ENCODE peak calls at places on chromosome 10, in five cellular contexts. K, I, H, Z and P are unnamed samples.

GRCh38 chr10:50421026-50421719 is 169.9 kb upstream of the ASAH2 start:
- DNase-seq in K (peak), I (peak), H (no peak), Z (peak), P (no peak)

GRCh38 chr10:22319559-22320558 is 1.0 kb upstream of the BMI1 start:
- DNase-seq in K (no peak), I (no peak), H (no peak), Z (no peak), P (no peak)

GRCh38 chr10:44647877-44648542 is 263.1 kb upstream of the CXCL12 start:
- DNase-seq in K (peak), I (no peak), H (no peak), Z (no peak), P (no peak)

GRCh38 chr10:77197544-77197943 is 440.1 kb downstream of the KCNMA1 start:
- DNase-seq in K (peak), I (no peak), H (no peak), Z (no peak), P (no peak)

GRCh38 chr10:17226891-17227303 is 1.1 kb upstream of the VIM start:
- DNase-seq in K (no peak), I (no peak), H (no peak), Z (no peak), P (no peak)

GRCh38 chr10:37109000-37109399 is 16.4 kb upstream of the ANKRD30A start:
- DNase-seq in K (no peak), I (no peak), H (no peak), Z (no peak), P (no peak)

GRCh38 chr10:130430291-130430690 is 294.1 kb downstream of the GLRX3 start:
- DNase-seq in K (no peak), I (no peak), H (no peak), Z (no peak), P (no peak)

GRCh38 chr10:5640036-5640435 is 26.4 kb downstream of the ASB13 start:
- DNase-seq in K (no peak), I (no peak), H (no peak), Z (no peak), P (no peak)

GRCh38 chr10:283140-283479 is 147.9 kb downstream of the ZMYND11 start:
- DNase-seq in K (no peak), I (no peak), H (no peak), Z (no peak), P (no peak)

GRCh38 chr10:118594392-118595063 is 920 bp downstream of the PRLHR start:
- DNase-seq in K (no peak), I (peak), H (peak), Z (no peak), P (no peak)

GRCh38 chr10:47039558-47039905 is 128.3 kb downstream of the PTPN20 start:
- DNase-seq in K (no peak), I (no peak), H (no peak), Z (no peak), P (no peak)

GRCh38 chr10:31146496-31147219 is 115.0 kb upstream of the ZNF438 start:
- DNase-seq in K (no peak), I (no peak), H (no peak), Z (no peak), P (peak)

GRCh38 chr10:71270301-71270777 is 48.7 kb upstream of the SLC29A3 start:
- DNase-seq in K (no peak), I (peak), H (peak), Z (peak), P (peak)

GRCh38 chr10:72855790-72856189 is 37.7 kb upstream of the OIT3 start:
- DNase-seq in K (no peak), I (no peak), H (no peak), Z (no peak), P (no peak)

GRCh38 chr10:69057261-69057950 is 30.5 kb upstream of the SRGN start:
- DNase-seq in K (no peak), I (no peak), H (no peak), Z (peak), P (no peak)

DNA sequence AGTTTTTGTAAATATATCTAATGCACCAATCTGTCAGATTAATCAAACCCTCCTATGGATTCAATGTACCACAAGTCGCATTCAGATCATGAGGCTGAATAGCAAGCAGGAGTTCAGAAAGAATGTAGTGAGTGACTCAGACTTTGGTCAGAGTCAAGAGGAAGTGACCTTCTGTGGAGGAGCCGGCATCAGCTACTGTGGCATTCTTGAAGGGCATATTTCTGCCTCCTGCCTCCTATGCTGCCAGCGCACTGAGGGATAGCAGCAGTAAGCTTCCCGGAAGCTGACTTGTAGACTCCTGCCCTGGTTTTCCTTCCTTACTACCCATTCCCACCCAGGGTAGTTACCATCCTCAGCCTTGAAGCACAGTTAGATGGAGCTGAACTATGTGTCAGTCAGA is 867.5 kb downstream of the NRG3 start:
- DNase-seq in K (no peak), I (no peak), H (no peak), Z (no peak), P (no peak)
- TF ChIP-seq SRF in K (no peak), I (no peak), H (no peak), Z (no peak), P (no peak)

GRCh38 chr10:14617850-14618249 is 156.8 kb downstream of the FAM107B start:
- DNase-seq in K (no peak), I (no peak), H (no peak), Z (no peak), P (no peak)

GRCh38 chr10:14613570-14613918 is 161.2 kb downstream of the FAM107B start:
- DNase-seq in K (no peak), I (no peak), H (no peak), Z (no peak), P (no peak)

GRCh38 chr10:14617125-14617524 is 157.6 kb downstream of the FAM107B start:
- DNase-seq in K (no peak), I (no peak), H (no peak), Z (no peak), P (no peak)

GRCh38 chr10:14618669-14619068 is 156.0 kb downstream of the FAM107B start:
- DNase-seq in K (no peak), I (no peak), H (no peak), Z (no peak), P (no peak)

DNA sequence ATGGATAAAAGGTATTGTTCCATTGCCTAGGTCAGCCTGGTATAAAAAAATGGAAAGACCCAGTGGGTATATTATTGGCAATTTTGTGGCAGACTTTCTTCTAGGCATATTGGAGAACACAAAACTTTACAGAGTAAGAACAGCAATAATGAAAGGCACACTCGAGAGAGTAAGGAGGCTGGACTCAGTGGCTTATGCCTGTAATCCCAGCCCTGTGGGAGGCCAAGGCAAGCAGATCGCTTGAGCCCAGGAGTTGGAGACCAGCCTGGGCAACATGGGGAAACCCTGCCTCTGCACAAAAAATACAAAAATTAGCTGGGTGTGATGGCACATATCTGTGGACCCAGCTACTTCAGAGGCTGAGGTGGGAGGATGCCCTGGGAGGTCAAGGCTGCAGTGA is 158.2 kb downstream of the FAM107B start:
- DNase-seq in K (no peak), I (no peak), H (no peak), Z (no peak), P (no peak)
- H2AFZ ChIP-seq in K (no peak), I (no peak), H (no peak), Z (no peak), P (no peak)

GRCh38 chr10:132636358-132636757 is 98.8 kb downstream of the INPP5A start:
- DNase-seq in K (no peak), I (no peak), H (no peak), Z (no peak), P (no peak)
- TF ChIP-seq SRF in K (no peak), I (no peak), H (no peak), Z (no peak), P (no peak)

DNA sequence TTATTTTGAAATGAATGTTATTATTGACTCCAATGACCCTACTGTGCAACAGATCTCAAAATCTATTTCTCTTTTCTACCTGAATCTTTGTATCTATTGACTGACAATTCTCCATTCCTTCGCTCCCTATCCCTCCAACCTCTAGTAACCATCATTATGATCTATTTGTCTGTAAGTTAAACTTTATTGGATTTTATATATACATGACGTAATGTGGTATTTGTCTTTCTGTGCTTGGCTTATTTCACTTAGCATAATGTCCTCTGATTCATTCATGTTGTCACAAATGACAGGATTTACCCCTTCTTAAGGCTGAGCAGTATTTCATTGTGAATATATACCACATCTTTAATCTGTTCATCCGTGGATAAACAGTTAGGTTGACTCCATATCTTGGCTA is 200.4 kb upstream of the SORCS1 start:
- DNase-seq in K (no peak), I (no peak), H (no peak), Z (no peak), P (no peak)
- H2AFZ ChIP-seq in K (no peak), I (no peak), H (no peak), Z (no peak), P (no peak)

GRCh38 chr10:61135276-61135721 is 191.3 kb upstream of the RHOBTB1 start:
- DNase-seq in K (peak), I (no peak), H (no peak), Z (no peak), P (no peak)

GRCh38 chr10:61140765-61141392 is 196.9 kb upstream of the RHOBTB1 start:
- DNase-seq in K (no peak), I (peak), H (no peak), Z (peak), P (peak)

GRCh38 chr10:61138728-61139127 is 194.7 kb upstream of the RHOBTB1 start:
- DNase-seq in K (no peak), I (no peak), H (no peak), Z (no peak), P (no peak)

GRCh38 chr10:61139230-61139928 is 195.4 kb upstream of the RHOBTB1 start:
- DNase-seq in K (no peak), I (no peak), H (no peak), Z (no peak), P (no peak)

GRCh38 chr10:61136151-61136550 is 192.2 kb upstream of the RHOBTB1 start:
- DNase-seq in K (no peak), I (no peak), H (no peak), Z (peak), P (no peak)
- TF ChIP-seq SRF in K (no peak), I (no peak), H (no peak), Z (no peak), P (no peak)

GRCh38 chr10:60236869-60237524 is 152.7 kb downstream of the ANK3 start:
- DNase-seq in K (peak), I (no peak), H (no peak), Z (no peak), P (no peak)

GRCh38 chr10:60239228-60239627 is 150.4 kb downstream of the ANK3 start:
- DNase-seq in K (no peak), I (no peak), H (no peak), Z (no peak), P (no peak)

GRCh38 chr10:60235001-60235400 is 154.7 kb downstream of the ANK3 start:
- DNase-seq in K (no peak), I (no peak), H (no peak), Z (no peak), P (no peak)

GRCh38 chr10:60237977-60238376 is 151.7 kb downstream of the ANK3 start:
- DNase-seq in K (peak), I (no peak), H (no peak), Z (no peak), P (no peak)

GRCh38 chr10:60238408-60239100 is 151.1 kb downstream of the ANK3 start:
- DNase-seq in K (peak), I (no peak), H (peak), Z (no peak), P (peak)
- H2AFZ ChIP-seq in K (peak), I (peak), H (no peak), Z (no peak), P (no peak)

GRCh38 chr10:14585287-14586193 is 189.2 kb downstream of the FAM107B start:
- DNase-seq in K (no peak), I (no peak), H (no peak), Z (peak), P (no peak)

GRCh38 chr10:14586901-14587300 is 187.8 kb downstream of the FAM107B start:
- DNase-seq in K (no peak), I (no peak), H (no peak), Z (no peak), P (no peak)

GRCh38 chr10:14583967-14584366 is 190.7 kb downstream of the FAM107B start:
- DNase-seq in K (no peak), I (no peak), H (no peak), Z (no peak), P (no peak)

GRCh38 chr10:14583252-14583651 is 191.4 kb downstream of the FAM107B start:
- DNase-seq in K (no peak), I (no peak), H (no peak), Z (no peak), P (no peak)

GRCh38 chr10:14584643-14585042 is 190.1 kb downstream of the FAM107B start:
- DNase-seq in K (no peak), I (no peak), H (no peak), Z (no peak), P (no peak)
- TF ChIP-seq SRF in K (no peak), I (no peak), H (no peak), Z (no peak), P (no peak)

GRCh38 chr10:55233090-55233489 is 432.1 kb upstream of the PCDH15 start:
- DNase-seq in K (no peak), I (no peak), H (no peak), Z (no peak), P (no peak)
- H2AFZ ChIP-seq in K (peak), I (no peak), H (no peak), Z (no peak), P (no peak)

GRCh38 chr10:104424719-104425118 is 71.1 kb downstream of the CFAP58 start:
- DNase-seq in K (peak), I (no peak), H (no peak), Z (no peak), P (no peak)
- TF ChIP-seq SRF in K (no peak), I (no peak), H (no peak), Z (no peak), P (no peak)

GRCh38 chr10:110363572-110364411 is 59.1 kb upstream of the SMNDC1 start:
- DNase-seq in K (no peak), I (no peak), H (no peak), Z (no peak), P (no peak)
- H2AFZ ChIP-seq in K (no peak), I (no peak), H (peak), Z (no peak), P (no peak)